ENCODE peak calls at places on chromosomes 7 and 10, in seven cellular contexts. One of them, this sample, is unnamed.

GRCh38 chr7:133190172-133190528 is 62.7 kb upstream of the EXOC4 start:
- DNase-seq in HCT116: no peak
- DNase-seq in K562: no peak
- DNase-seq in SK-N-SH: no peak
- DNase-seq in GM12878: no peak
- DNase-seq in H1: no peak
- DNase-seq in HepG2: no peak
- DNase-seq in this sample: no peak

GRCh38 chr10:43137701-43137970 is 609 bp upstream of the CSGALNACT2 start:
- DNase-seq in HCT116: no peak
- DNase-seq in K562: peak
- DNase-seq in SK-N-SH: peak
- DNase-seq in GM12878: no peak
- DNase-seq in H1: peak
- DNase-seq in HepG2: peak
- DNase-seq in this sample: peak

GRCh38 chr7:25864943-25865633 is 286.9 kb upstream of the NFE2L3 start:
- DNase-seq in HCT116: no peak
- DNase-seq in K562: no peak
- DNase-seq in SK-N-SH: no peak
- DNase-seq in GM12878: no peak
- DNase-seq in H1: no peak
- DNase-seq in HepG2: no peak
- DNase-seq in this sample: no peak

GRCh38 chr7:58086461-58086860 is 636.5 kb downstream of the ZNF716 start:
- DNase-seq in HCT116: no peak
- DNase-seq in K562: no peak
- DNase-seq in SK-N-SH: no peak
- DNase-seq in GM12878: no peak
- DNase-seq in H1: no peak
- DNase-seq in HepG2: no peak
- DNase-seq in this sample: no peak

GRCh38 chr10:110780704-110781103 is 91.0 kb upstream of the PDCD4 start:
- DNase-seq in HCT116: no peak
- DNase-seq in K562: no peak
- DNase-seq in SK-N-SH: no peak
- DNase-seq in GM12878: no peak
- DNase-seq in H1: no peak
- DNase-seq in HepG2: no peak
- DNase-seq in this sample: no peak

GRCh38 chr10:5040781-5041470 is 37.3 kb upstream of the AKR1C2 start:
- DNase-seq in HCT116: no peak
- DNase-seq in K562: no peak
- DNase-seq in SK-N-SH: no peak
- DNase-seq in GM12878: no peak
- DNase-seq in H1: no peak
- DNase-seq in HepG2: peak
- DNase-seq in this sample: no peak

GRCh38 chr10:60494774-60495173 is 105.1 kb upstream of the ANK3 start:
- DNase-seq in HCT116: no peak
- DNase-seq in K562: no peak
- DNase-seq in SK-N-SH: no peak
- DNase-seq in GM12878: no peak
- DNase-seq in H1: no peak
- DNase-seq in HepG2: no peak
- DNase-seq in this sample: no peak

GRCh38 chr10:77899690-77900089 is 26.9 kb downstream of the DLG5 start:
- DNase-seq in HCT116: no peak
- DNase-seq in K562: no peak
- DNase-seq in SK-N-SH: no peak
- DNase-seq in GM12878: no peak
- DNase-seq in H1: no peak
- DNase-seq in HepG2: no peak
- DNase-seq in this sample: no peak

GRCh38 chr7:15709978-15710377 is 23.5 kb upstream of the MEOX2 start:
- DNase-seq in HCT116: no peak
- DNase-seq in K562: no peak
- DNase-seq in SK-N-SH: no peak
- DNase-seq in GM12878: no peak
- DNase-seq in H1: no peak
- DNase-seq in HepG2: no peak
- DNase-seq in this sample: no peak

GRCh38 chr7:27046854-27047549 is 48.8 kb downstream of the HOXA1 start:
- DNase-seq in HCT116: peak
- DNase-seq in K562: no peak
- DNase-seq in SK-N-SH: no peak
- DNase-seq in GM12878: no peak
- DNase-seq in H1: no peak
- DNase-seq in HepG2: no peak
- DNase-seq in this sample: no peak

GRCh38 chr10:54880943-54881342 is 79.9 kb upstream of the PCDH15 start:
- DNase-seq in HCT116: no peak
- DNase-seq in K562: no peak
- DNase-seq in SK-N-SH: no peak
- DNase-seq in GM12878: no peak
- DNase-seq in H1: no peak
- DNase-seq in HepG2: no peak
- DNase-seq in this sample: no peak

GRCh38 chr7:97819161-97819560 is 53.0 kb downstream of the ASNS start:
- DNase-seq in HCT116: peak
- DNase-seq in K562: peak
- DNase-seq in SK-N-SH: no peak
- DNase-seq in GM12878: no peak
- DNase-seq in H1: no peak
- DNase-seq in HepG2: peak
- DNase-seq in this sample: no peak

GRCh38 chr10:93701903-93702277 is 502 bp downstream of the FRA10AC1 start:
- DNase-seq in HCT116: no peak
- DNase-seq in K562: peak
- DNase-seq in SK-N-SH: peak
- DNase-seq in GM12878: no peak
- DNase-seq in H1: no peak
- DNase-seq in HepG2: peak
- DNase-seq in this sample: no peak

GRCh38 chr10:6062101-6062771 is at the start of gene IL2RA:
- DNase-seq in HCT116: no peak
- DNase-seq in K562: no peak
- DNase-seq in SK-N-SH: no peak
- DNase-seq in GM12878: no peak
- DNase-seq in H1: no peak
- DNase-seq in HepG2: no peak
- DNase-seq in this sample: no peak

GRCh38 chr7:73977626-73978618 is 50.1 kb upstream of the ELN start:
- DNase-seq in HCT116: no peak
- DNase-seq in K562: no peak
- DNase-seq in SK-N-SH: peak
- DNase-seq in GM12878: no peak
- DNase-seq in H1: no peak
- DNase-seq in HepG2: peak
- DNase-seq in this sample: no peak

GRCh38 chr7:73974948-73975926 is 52.7 kb upstream of the ELN start:
- DNase-seq in HCT116: no peak
- DNase-seq in K562: no peak
- DNase-seq in SK-N-SH: no peak
- DNase-seq in GM12878: no peak
- DNase-seq in H1: no peak
- DNase-seq in HepG2: no peak
- DNase-seq in this sample: no peak

GRCh38 chr7:73978681-73979563 is 49.1 kb upstream of the ELN start:
- DNase-seq in HCT116: peak
- DNase-seq in K562: peak
- DNase-seq in SK-N-SH: peak
- DNase-seq in GM12878: peak
- DNase-seq in H1: peak
- DNase-seq in HepG2: peak
- DNase-seq in this sample: peak

GRCh38 chr7:73974101-73974947 is 53.6 kb upstream of the ELN start:
- DNase-seq in HCT116: no peak
- DNase-seq in K562: no peak
- DNase-seq in SK-N-SH: no peak
- DNase-seq in GM12878: no peak
- DNase-seq in H1: no peak
- DNase-seq in HepG2: no peak
- DNase-seq in this sample: no peak

DNA sequence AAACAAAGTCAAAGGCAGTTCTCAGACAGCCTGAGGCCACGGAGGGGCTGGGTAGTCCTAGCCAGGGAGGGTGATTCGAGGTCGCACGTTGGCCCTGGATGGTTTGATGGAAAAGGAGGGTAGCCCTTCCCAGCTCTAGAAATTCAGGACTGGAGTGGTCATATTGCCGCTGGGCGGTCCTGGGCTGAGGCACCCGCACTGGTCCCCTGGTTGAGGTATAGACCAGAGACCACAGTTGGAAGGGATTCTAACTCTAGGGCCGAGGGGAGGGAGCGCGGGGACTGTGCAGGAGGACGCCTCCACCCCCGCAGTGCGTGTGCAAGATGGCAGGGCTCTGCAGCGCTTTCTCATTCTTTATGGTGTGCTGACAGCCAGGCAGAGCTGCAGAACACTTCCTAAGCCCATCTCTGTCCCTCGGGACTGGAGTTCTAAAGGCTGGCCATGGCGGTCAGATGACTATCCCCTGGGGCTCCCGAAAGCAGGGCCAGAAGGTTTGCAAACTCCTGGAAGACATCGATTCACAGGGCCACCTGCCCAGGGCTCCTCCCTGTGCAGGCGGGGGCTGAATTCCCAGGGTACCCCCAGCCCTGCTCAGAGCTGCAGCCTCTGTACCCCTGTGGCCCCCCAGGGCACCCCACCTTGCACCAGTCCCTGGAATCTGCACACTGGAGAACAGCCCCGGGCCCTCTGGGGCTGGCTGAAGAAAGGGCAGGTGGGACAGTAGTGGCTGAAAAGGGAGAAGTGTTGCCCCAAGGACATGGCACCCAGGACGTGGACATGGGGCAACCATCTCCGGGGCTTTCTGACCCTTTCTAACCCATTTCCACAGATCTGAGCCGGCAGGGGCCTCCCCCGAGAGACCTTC is 51.0 kb upstream of the ELN start:
- DNase-seq in HCT116: no peak
- DNase-seq in K562: no peak
- DNase-seq in SK-N-SH: peak
- DNase-seq in GM12878: no peak
- DNase-seq in H1: no peak
- DNase-seq in HepG2: no peak
- DNase-seq in this sample: no peak
- TF ChIP-seq JUND in HCT116: no peak
- TF ChIP-seq JUND in K562: no peak
- TF ChIP-seq JUND in SK-N-SH: no peak
- TF ChIP-seq JUND in GM12878: no peak
- TF ChIP-seq JUND in H1: no peak
- TF ChIP-seq JUND in HepG2: no peak
- TF ChIP-seq JUND in this sample: no peak

GRCh38 chr7:105806592-105807266 is 69.7 kb downstream of the ATXN7L1 start:
- DNase-seq in HCT116: no peak
- DNase-seq in K562: no peak
- DNase-seq in SK-N-SH: no peak
- DNase-seq in GM12878: peak
- DNase-seq in H1: no peak
- DNase-seq in HepG2: no peak
- DNase-seq in this sample: no peak

GRCh38 chr7:105810556-105810955 is 65.8 kb downstream of the ATXN7L1 start:
- DNase-seq in HCT116: no peak
- DNase-seq in K562: no peak
- DNase-seq in SK-N-SH: no peak
- DNase-seq in GM12878: no peak
- DNase-seq in H1: no peak
- DNase-seq in HepG2: no peak
- DNase-seq in this sample: no peak

GRCh38 chr7:105807363-105807762 is 69.0 kb downstream of the ATXN7L1 start:
- DNase-seq in HCT116: no peak
- DNase-seq in K562: no peak
- DNase-seq in SK-N-SH: no peak
- DNase-seq in GM12878: no peak
- DNase-seq in H1: no peak
- DNase-seq in HepG2: no peak
- DNase-seq in this sample: no peak

GRCh38 chr7:105808209-105808608 is 68.2 kb downstream of the ATXN7L1 start:
- DNase-seq in HCT116: no peak
- DNase-seq in K562: no peak
- DNase-seq in SK-N-SH: no peak
- DNase-seq in GM12878: no peak
- DNase-seq in H1: no peak
- DNase-seq in HepG2: no peak
- DNase-seq in this sample: no peak

GRCh38 chr7:105808703-105809590 is 67.5 kb downstream of the ATXN7L1 start:
- DNase-seq in HCT116: no peak
- DNase-seq in K562: peak
- DNase-seq in SK-N-SH: no peak
- DNase-seq in GM12878: peak
- DNase-seq in H1: no peak
- DNase-seq in HepG2: no peak
- DNase-seq in this sample: no peak
- TF ChIP-seq JUND in HCT116: no peak
- TF ChIP-seq JUND in K562: no peak
- TF ChIP-seq JUND in SK-N-SH: no peak
- TF ChIP-seq JUND in GM12878: peak
- TF ChIP-seq JUND in H1: no peak
- TF ChIP-seq JUND in HepG2: no peak
- TF ChIP-seq JUND in this sample: no peak

GRCh38 chr10:17025444-17026295 is 103.9 kb downstream of the CUBN start:
- DNase-seq in HCT116: peak
- DNase-seq in K562: peak
- DNase-seq in SK-N-SH: peak
- DNase-seq in GM12878: no peak
- DNase-seq in H1: no peak
- DNase-seq in HepG2: peak
- DNase-seq in this sample: no peak
- TF ChIP-seq JUND in HCT116: no peak
- TF ChIP-seq JUND in K562: peak
- TF ChIP-seq JUND in SK-N-SH: peak
- TF ChIP-seq JUND in GM12878: no peak
- TF ChIP-seq JUND in H1: no peak
- TF ChIP-seq JUND in HepG2: no peak
- TF ChIP-seq JUND in this sample: no peak

DNA sequence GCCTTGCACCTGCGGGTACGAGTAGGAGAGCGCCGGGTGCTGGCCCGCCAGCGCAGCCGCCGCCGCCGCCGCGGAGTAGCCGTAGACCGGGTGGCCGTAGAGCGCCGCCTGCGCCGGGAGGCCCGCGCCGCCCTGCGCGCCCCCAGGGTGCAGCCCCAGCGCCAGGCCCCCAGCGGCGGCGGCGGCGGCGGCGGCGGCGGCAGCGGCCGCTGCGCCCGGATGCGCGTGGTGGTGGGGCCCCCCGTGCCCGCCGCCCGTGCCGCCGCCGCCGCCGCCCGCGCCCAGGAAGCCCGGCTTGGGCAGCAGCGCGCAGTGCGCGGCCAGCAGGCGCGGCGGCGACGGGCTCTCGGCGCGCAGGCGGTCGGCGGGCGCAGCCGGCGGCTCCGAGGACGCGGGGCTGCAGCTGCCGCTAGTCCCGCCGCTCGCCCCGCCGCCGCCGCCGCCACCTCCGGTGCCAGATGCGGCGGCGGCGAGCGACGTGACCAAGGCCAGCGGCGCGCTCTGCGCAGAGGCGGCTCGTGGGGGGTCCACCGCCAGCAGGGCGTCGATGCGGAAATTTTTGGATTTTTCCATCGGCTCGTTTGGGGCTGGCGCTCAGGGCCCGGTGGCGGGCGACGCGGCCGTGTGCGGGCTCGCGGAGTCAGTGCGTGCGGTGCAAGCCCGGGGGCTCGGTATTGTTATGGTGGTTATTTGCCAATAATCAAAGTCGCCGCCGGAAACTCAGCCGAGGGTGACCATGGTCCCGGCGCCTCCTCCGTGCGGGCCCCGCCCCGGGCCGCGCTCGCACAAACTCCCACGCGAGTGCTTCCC is 480 bp downstream of the MNX1 start:
- DNase-seq in HCT116: no peak
- DNase-seq in K562: no peak
- DNase-seq in SK-N-SH: peak
- DNase-seq in GM12878: no peak
- DNase-seq in H1: no peak
- DNase-seq in HepG2: no peak
- DNase-seq in this sample: no peak
- TF ChIP-seq JUND in HCT116: no peak
- TF ChIP-seq JUND in K562: no peak
- TF ChIP-seq JUND in SK-N-SH: no peak
- TF ChIP-seq JUND in GM12878: no peak
- TF ChIP-seq JUND in H1: no peak
- TF ChIP-seq JUND in HepG2: no peak
- TF ChIP-seq JUND in this sample: no peak